ENCODE peak calls at places on chromosome 12, in five cellular contexts. C, H, M, X and P are unnamed samples.

GRCh38 chr12:121446760-121447159 is 46.8 kb downstream of the RNF34 start:
- DNase-seq in X (peak; percentile 38), H (no peak), C (no peak), M (no peak), P (no peak)

GRCh38 chr12:45354399-45354798 is 138.5 kb downstream of the ANO6 start:
- DNase-seq in X (peak; percentile 84), M (no peak), C (no peak), H (no peak), P (no peak)

GRCh38 chr12:106632797-106633450 is 50.1 kb downstream of the RFX4 start:
- DNase-seq in H (peak; percentile 31), X (peak; percentile 31), M (no peak), C (no peak), P (peak; percentile 14)

GRCh38 chr12:56551070-56551469 is 29.4 kb downstream of the RBMS2 start:
- DNase-seq in M (no peak), H (no peak), X (no peak), C (no peak), P (no peak)

GRCh38 chr12:105341010-105341409 is 10.5 kb downstream of the C12orf75 start:
- DNase-seq in H (peak; percentile 48), C (no peak), M (no peak), X (peak; percentile 55), P (no peak)

GRCh38 chr12:94571556-94571955 is 78.8 kb downstream of the TMCC3 start:
- DNase-seq in C (no peak), H (peak; percentile 12), M (no peak), X (peak; percentile 95), P (peak; percentile 75)

GRCh38 chr12:56753566-56753965 is 1.4 kb upstream of the PRIM1 start:
- DNase-seq in X (no peak), M (no peak), C (no peak), H (no peak), P (no peak)

GRCh38 chr12:110352401-110352800 is 51.1 kb downstream of the ANAPC7 start:
- DNase-seq in X (no peak), H (no peak), C (no peak), M (no peak), P (no peak)